ENCODE peak calls at places on chromosomes 5 and 9, in nine cellular contexts. R is cardiac fibroblast, K is left ventricle myocardium inferior, M is heart left ventricle, D is sigmoid colon, F is heart right ventricle, V is A549, J is AG10803, W is fibroblast of lung. L is an unnamed sample.
A peak's percentile ranks its signal among the peaks of the same experiment; 100 is the strongest.

GRCh38 chr9:98450486-98450885 is 195.0 kb upstream of the TBC1D2 start:
- DNase-seq in R (no peak), K (no peak), M (no peak), D (no peak), F (no peak), V (no peak), J (peak; percentile 72), W (no peak), L (peak; percentile 84)

GRCh38 chr5:1184163-1184470 is 17.3 kb upstream of the SLC6A19 start:
- DNase-seq in R (no peak), K (no peak), M (no peak), D (no peak), F (no peak), V (no peak), J (no peak), W (no peak), L (no peak)

GRCh38 chr5:10317825-10318682 is 10.4 kb upstream of the CMBL start:
- DNase-seq in R (no peak), K (no peak), M (no peak), D (peak; percentile 27), F (no peak), V (no peak), J (no peak), W (no peak), L (peak; percentile 64)

GRCh38 chr9:72932669-72933068 is 20.2 kb downstream of the ALDH1A1 start:
- DNase-seq in R (no peak), K (no peak), M (no peak), D (no peak), F (no peak), V (no peak), J (peak; percentile 37), W (peak; percentile 61), L (no peak)

GRCh38 chr9:115018547-115019435 is 88.4 kb upstream of the TNFSF8 start:
- DNase-seq in R (peak; percentile 39), K (no peak), M (no peak), D (peak; percentile 93), F (no peak), V (no peak), J (peak; percentile 92), W (peak; percentile 82), L (peak; percentile 69)

GRCh38 chr5:84524491-84524890 is 139.8 kb upstream of the EDIL3 start:
- DNase-seq in R (peak; percentile 26), K (no peak), M (no peak), D (no peak), F (no peak), V (no peak), J (peak; percentile 7), W (peak; percentile 54), L (peak; percentile 2)

GRCh38 chr9:113631093-113631765 is 167.7 kb downstream of the RGS3 start:
- DNase-seq in R (no peak), K (no peak), M (no peak), D (peak; percentile 40), F (no peak), V (no peak), J (peak; percentile 53), W (no peak), L (no peak)

GRCh38 chr5:138722518-138722917 is 30.7 kb upstream of the CTNNA1 start:
- DNase-seq in R (no peak), K (no peak), M (no peak), D (no peak), F (no peak), V (no peak), J (no peak), W (no peak), L (no peak)

GRCh38 chr9:123487944-123488343 is 131.9 kb downstream of the CRB2 start:
- DNase-seq in R (no peak), K (no peak), M (no peak), D (peak; percentile 42), F (no peak), V (no peak), J (no peak), W (no peak), L (no peak)

GRCh38 chr5:90598300-90598699 is 39.7 kb downstream of the ADGRV1 start:
- DNase-seq in R (no peak), K (no peak), M (no peak), D (no peak), F (no peak), V (no peak), J (no peak), W (no peak), L (no peak)

GRCh38 chr9:111952559-111952958 is 55.9 kb downstream of the UGCG start:
- DNase-seq in R (peak; percentile 79), K (no peak), M (no peak), D (no peak), F (no peak), V (no peak), J (peak; percentile 92), W (peak; percentile 75), L (peak; percentile 93)

GRCh38 chr9:91119679-91120078 is 242.0 kb downstream of the AUH start:
- DNase-seq in R (peak; percentile 23), K (no peak), M (no peak), D (no peak), F (no peak), V (no peak), J (peak; percentile 74), W (peak; percentile 84), L (peak; percentile 77)

GRCh38 chr9:91116711-91117110 is 245.0 kb downstream of the AUH start:
- DNase-seq in R (no peak), K (no peak), M (no peak), D (no peak), F (no peak), V (no peak), J (no peak), W (no peak), L (no peak)

GRCh38 chr9:91119147-91119546 is 242.6 kb downstream of the AUH start:
- DNase-seq in R (peak; percentile 37), K (no peak), M (no peak), D (no peak), F (no peak), V (no peak), J (peak; percentile 59), W (peak; percentile 54), L (peak; percentile 67)

GRCh38 chr9:91117474-91117891 is 244.2 kb downstream of the AUH start:
- DNase-seq in R (no peak), K (no peak), M (no peak), D (no peak), F (no peak), V (no peak), J (no peak), W (no peak), L (no peak)

GRCh38 chr9:91117959-91118651 is 243.6 kb downstream of the AUH start:
- DNase-seq in R (peak; percentile 90), K (peak; percentile 85), M (peak; percentile 92), D (peak; percentile 92), F (peak; percentile 87), V (no peak), J (peak; percentile 86), W (peak; percentile 95), L (peak; percentile 88)
- H3K4me3 ChIP-seq in R (no peak overlapping the region), K (peak overlapping the region; percentile 56), M (peak overlapping the region; percentile 46), D (peak overlapping the region; percentile 27), F (peak overlapping the region; percentile 48), V (no peak overlapping the region), J (peak overlapping the region; percentile 28), W (no peak overlapping the region), L (peak overlapping the region; percentile 6)

GRCh38 chr5:173915310-173916005 is 27.3 kb downstream of the CPEB4 start:
- DNase-seq in R (no peak), K (no peak), M (no peak), D (no peak), F (no peak), V (no peak), J (peak; percentile 51), W (no peak), L (no peak)

GRCh38 chr5:173919443-173919842 is 31.3 kb downstream of the CPEB4 start:
- DNase-seq in R (peak; percentile 20), K (no peak), M (no peak), D (no peak), F (no peak), V (no peak), J (no peak), W (no peak), L (no peak)

GRCh38 chr5:173917788-173918786 is 29.9 kb downstream of the CPEB4 start:
- DNase-seq in R (peak; percentile 91), K (no peak), M (peak; percentile 58), D (peak; percentile 79), F (peak; percentile 64), V (peak; percentile 83), J (peak; percentile 89), W (peak; percentile 92), L (peak; percentile 87)

GRCh38 chr5:173913686-173914321 is 25.7 kb downstream of the CPEB4 start:
- DNase-seq in R (no peak), K (no peak), M (no peak), D (no peak), F (no peak), V (no peak), J (no peak), W (no peak), L (no peak)

GRCh38 chr5:173916233-173916632 is 28.1 kb downstream of the CPEB4 start:
- DNase-seq in R (no peak), K (no peak), M (no peak), D (no peak), F (no peak), V (no peak), J (no peak), W (no peak), L (no peak)
- TF ChIP-seq CTCF in R (no peak), K (no peak), M (no peak), D (no peak), F (no peak), V (no peak), J (no peak), W (no peak), L (no peak)

GRCh38 chr5:122153230-122153629 is 23.9 kb downstream of the ZNF474 start:
- DNase-seq in R (peak; percentile 51), K (no peak), M (no peak), D (no peak), F (no peak), V (no peak), J (peak; percentile 95), W (peak; percentile 75), L (peak; percentile 90)

GRCh38 chr5:122152266-122152900 is 23.0 kb downstream of the ZNF474 start:
- DNase-seq in R (no peak), K (no peak), M (no peak), D (no peak), F (no peak), V (no peak), J (peak; percentile 40), W (no peak), L (no peak)

GRCh38 chr5:122149691-122150090 is 20.3 kb downstream of the ZNF474 start:
- DNase-seq in R (no peak), K (no peak), M (no peak), D (no peak), F (no peak), V (no peak), J (no peak), W (no peak), L (no peak)

GRCh38 chr5:122150128-122150685 is 20.9 kb downstream of the ZNF474 start:
- DNase-seq in R (no peak), K (no peak), M (no peak), D (no peak), F (no peak), V (no peak), J (peak; percentile 69), W (no peak), L (no peak)

GRCh38 chr5:122151640-122152039 is 22.3 kb downstream of the ZNF474 start:
- DNase-seq in R (no peak), K (no peak), M (no peak), D (no peak), F (no peak), V (no peak), J (peak; percentile 91), W (peak; percentile 25), L (peak; percentile 71)
- H3K4me3 ChIP-seq in R (no peak overlapping the region), K (no peak overlapping the region), M (no peak overlapping the region), D (no peak overlapping the region), F (no peak overlapping the region), V (no peak overlapping the region), J (no peak overlapping the region), W (no peak overlapping the region), L (no peak overlapping the region)

GRCh38 chr5:133981714-133982113 is 13.3 kb upstream of the C5orf15 start:
- DNase-seq in R (no peak), K (no peak), M (no peak), D (no peak), F (no peak), V (no peak), J (no peak), W (no peak), L (no peak)
- TF ChIP-seq CTCF in R (no peak), K (no peak), M (no peak), D (no peak), F (no peak), V (no peak), J (no peak), W (no peak), L (no peak)

L was measured in fibroblast of mammary gland.